ENCODE peak calls at places on chromosome 7, in eight cellular contexts. M, K, C, Y, G, S, P and W are unnamed samples.

GRCh38 chr7:151818674-151819519 is 58.0 kb downstream of the PRKAG2 start:
- DNase-seq in Y (no peak), M (no peak), S (no peak), C (no peak), K (no peak), G (peak; percentile 41), P (no peak), W (no peak)

GRCh38 chr7:110718514-110719205 is 372.3 kb upstream of the LRRN3 start:
- DNase-seq in Y (no peak), P (no peak), M (no peak), C (no peak), K (no peak), G (no peak), S (no peak), W (no peak)

GRCh38 chr7:50610521-50611277 is 45.5 kb upstream of the DDC start:
- DNase-seq in Y (peak; percentile 78), S (peak; percentile 39), K (peak; percentile 60), P (no peak), G (no peak), M (no peak), C (no peak), W (no peak)

GRCh38 chr7:108073305-108074070 is 56.7 kb downstream of the LAMB4 start:
- DNase-seq in G (peak; percentile 29), P (no peak), C (no peak), S (no peak), Y (no peak), M (no peak), K (no peak), W (no peak)

GRCh38 chr7:112064627-112065385 is 141.4 kb downstream of the DOCK4 start:
- DNase-seq in K (no peak), G (no peak), S (no peak), P (no peak), C (no peak), Y (no peak), M (no peak), W (no peak)

GRCh38 chr7:7231005-7231404 is 48.7 kb downstream of the C1GALT1 start:
- DNase-seq in S (peak; percentile 4), M (no peak), P (no peak), K (no peak), C (no peak), Y (no peak), G (no peak), W (no peak)

GRCh38 chr7:101743995-101744360 is 73.4 kb upstream of the CUX1 start:
- DNase-seq in S (no peak), M (no peak), G (peak; percentile 33), K (no peak), Y (no peak), C (no peak), P (peak; percentile 20), W (no peak)

GRCh38 chr7:2196381-2197378 is 36.1 kb downstream of the MAD1L1 start:
- DNase-seq in G (no peak), K (no peak), M (no peak), Y (no peak), P (no peak), C (no peak), S (no peak), W (no peak)

GRCh38 chr7:90710466-90710850 is 114.3 kb downstream of the CDK14 start:
- DNase-seq in K (no peak), C (no peak), G (no peak), P (no peak), Y (no peak), S (no peak), M (no peak), W (no peak)

GRCh38 chr7:101957733-101958525 is 140.5 kb downstream of the CUX1 start:
- DNase-seq in P (no peak), Y (no peak), K (no peak), S (no peak), M (no peak), G (no peak), C (no peak), W (no peak)

DNA sequence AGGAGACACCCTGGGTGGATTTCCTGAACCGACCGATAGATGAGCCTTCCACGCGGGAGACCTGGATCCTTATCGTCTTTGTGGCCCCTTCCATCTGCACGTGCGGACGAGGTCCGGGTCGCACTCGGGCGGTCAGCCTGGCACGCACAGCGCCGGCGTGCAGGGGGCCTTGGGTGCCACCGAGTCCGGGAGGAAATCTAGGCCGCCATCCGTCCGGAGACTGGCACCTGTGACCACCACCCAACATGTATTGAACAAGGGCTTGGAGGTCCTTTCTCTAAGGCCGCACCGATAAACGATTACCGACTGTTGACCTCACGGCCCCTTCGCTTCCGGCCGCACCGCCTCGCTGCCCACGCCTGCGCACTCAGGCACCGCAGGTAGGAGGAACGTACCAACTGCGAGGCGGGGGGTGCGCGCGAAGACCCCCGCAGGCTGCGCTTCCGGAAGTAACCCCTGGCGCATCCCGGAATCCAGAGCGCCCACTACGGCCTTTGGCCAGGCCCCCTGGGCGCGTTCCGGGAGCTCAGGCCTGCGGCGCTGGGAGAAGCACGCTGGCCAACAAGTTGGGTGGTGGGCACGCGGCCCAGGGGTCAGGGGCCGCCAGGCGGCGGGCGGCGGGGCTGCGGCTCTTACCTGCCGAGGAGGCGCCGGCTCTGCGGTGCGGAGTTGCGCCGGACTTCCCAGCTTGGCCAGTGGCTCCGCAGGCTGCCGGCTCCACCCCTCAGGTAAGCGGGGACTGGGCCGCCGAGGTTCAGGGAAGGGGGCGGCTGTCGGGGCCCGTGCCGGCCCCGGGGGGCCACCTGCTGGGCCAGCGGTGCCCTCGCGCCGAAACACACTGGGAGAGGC is at the start of the genes ACTR3C and LRRC61:
- DNase-seq in S (peak; percentile 54), P (peak; percentile 44), C (no peak), K (no peak), G (peak; percentile 73), Y (no peak), M (no peak), W (no peak)
- H3K4me3 ChIP-seq in S (peak within 1 kb of the TSS; percentile 95), P (peak within 1 kb of the TSS; percentile 72), C (no peak within 1 kb of the TSS), K (peak within 1 kb of the TSS; percentile 34), G (peak within 1 kb of the TSS; percentile 74), Y (peak within 1 kb of the TSS; percentile 44), M (peak within 1 kb of the TSS; percentile 91), W (peak within 1 kb of the TSS; percentile 60)

GRCh38 chr7:71131256-71131752 is 640 bp upstream of the GALNT17 start:
- DNase-seq in S (no peak), M (no peak), P (peak; percentile 45), C (no peak), G (peak; percentile 20), Y (peak; percentile 12), K (no peak), W (no peak)

GRCh38 chr7:71132521-71133231 is 732 bp downstream of the GALNT17 start:
- DNase-seq in K (no peak), Y (no peak), G (no peak), S (no peak), P (no peak), C (no peak), M (no peak), W (no peak)

GRCh38 chr7:71135663-71136062 is 3.7 kb downstream of the GALNT17 start:
- DNase-seq in S (no peak), M (no peak), Y (no peak), K (no peak), G (no peak), C (no peak), P (no peak), W (no peak)

GRCh38 chr7:71131753-71132520 is at the start of gene GALNT17:
- DNase-seq in G (no peak), P (peak; percentile 22), S (no peak), Y (no peak), C (no peak), K (no peak), M (no peak), W (no peak)

GRCh38 chr7:71133232-71133622 is 1.3 kb downstream of the GALNT17 start:
- DNase-seq in M (no peak), P (no peak), K (no peak), G (no peak), Y (no peak), S (no peak), C (no peak), W (no peak)
- H3K4me3 ChIP-seq in M (no peak overlapping the region), P (peak overlapping the region; percentile 67), K (no peak overlapping the region), G (no peak overlapping the region), Y (peak overlapping the region; percentile 52), S (no peak overlapping the region), C (no peak overlapping the region), W (no peak overlapping the region)

GRCh38 chr7:26538216-26538615 is 246.6 kb downstream of the SNX10 start:
- DNase-seq in Y (no peak), G (no peak), C (no peak), S (no peak), M (no peak), K (no peak), P (no peak), W (no peak)
- H3K4me3 ChIP-seq in Y (no peak overlapping the region), G (no peak overlapping the region), C (no peak overlapping the region), S (no peak overlapping the region), M (no peak overlapping the region), K (no peak overlapping the region), P (no peak overlapping the region), W (no peak overlapping the region)

GRCh38 chr7:124031919-124032318 is 948 bp downstream of the TMEM229A start:
- DNase-seq in Y (no peak), K (no peak), G (no peak), S (no peak), P (no peak), C (no peak), M (no peak), W (no peak)
- H3K4me3 ChIP-seq in Y (peak overlapping the region; percentile 46), K (peak overlapping the region; percentile 68), G (peak overlapping the region; percentile 48), S (no peak overlapping the region), P (peak overlapping the region; percentile 49), C (no peak overlapping the region), M (no peak overlapping the region), W (peak overlapping the region; percentile 51)

DNA sequence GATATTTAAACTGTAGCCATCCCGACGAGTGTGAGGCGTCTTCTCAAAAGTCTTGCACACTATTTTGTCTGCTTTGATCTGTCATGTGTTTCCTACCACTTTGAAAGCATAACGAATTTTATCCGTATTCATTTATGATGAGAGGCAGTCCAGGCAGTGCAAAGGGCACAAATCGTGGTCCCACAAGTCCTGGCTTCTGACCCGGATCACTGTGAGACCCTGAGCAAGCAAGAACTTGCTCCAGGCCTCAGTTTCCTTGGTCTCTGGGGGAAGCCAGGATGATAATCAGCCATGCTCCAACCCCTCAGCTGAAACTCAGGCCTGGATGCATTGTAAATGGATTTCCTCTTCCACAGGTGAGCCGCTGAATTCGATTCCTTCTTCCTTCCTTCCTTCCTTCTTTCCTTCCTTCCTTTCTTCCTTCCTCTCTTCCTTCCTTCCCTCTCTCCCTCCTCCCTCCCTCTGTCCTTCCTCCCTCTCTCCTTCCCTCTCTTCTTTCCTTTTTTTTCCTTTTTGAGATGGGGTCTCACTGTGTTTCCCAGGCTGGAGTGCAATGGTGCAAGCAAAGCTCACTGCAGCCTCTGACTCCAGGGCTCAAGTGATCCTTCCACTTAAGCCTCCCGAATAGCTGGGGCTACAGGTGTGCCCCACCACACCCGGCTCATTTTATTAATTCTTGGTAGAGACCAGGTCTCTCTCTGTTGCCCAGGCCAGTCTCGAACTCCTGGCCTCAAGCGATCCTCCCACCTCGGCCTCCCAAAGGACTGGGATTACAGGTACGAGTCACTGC is 18.4 kb upstream of the ZKSCAN1 start:
- DNase-seq in G (no peak), K (no peak), Y (no peak), S (no peak), P (no peak), C (no peak), M (no peak), W (no peak)
- H3K4me3 ChIP-seq in G (peak overlapping the region; percentile 33), K (peak overlapping the region; percentile 35), Y (peak overlapping the region; percentile 27), S (peak overlapping the region; percentile 43), P (peak overlapping the region; percentile 58), C (no peak overlapping the region), M (peak overlapping the region; percentile 45), W (peak overlapping the region; percentile 56)